ENCODE peak calls at places on chromosomes 11 and 22, in six cellular contexts. S, F, W, C, X and K are unnamed samples.

GRCh38 chr11:134652586-134653255 is 240.7 kb upstream of the B3GAT1 start:
- DNase-seq in S (no peak), F (no peak), W (no peak), C (no peak), X (no peak), K (no peak)

GRCh38 chr11:44899959-44900358 is 50.7 kb downstream of the TP53I11 start:
- DNase-seq in S (no peak), F (peak; percentile 78), W (peak; percentile 18), C (peak; percentile 41), X (peak; percentile 60), K (peak; percentile 66)

GRCh38 chr11:69909561-69910518 is 90.6 kb upstream of the FGF3 start:
- DNase-seq in S (no peak), F (no peak), W (no peak), C (peak; percentile 60), X (no peak), K (no peak)

GRCh38 chr11:204587-205109 is 2.6 kb downstream of the BET1L start:
- DNase-seq in S (no peak), F (no peak), W (no peak), C (no peak), X (no peak), K (no peak)

GRCh38 chr11:76588455-76589325 is 81.9 kb downstream of the LRRC32 start:
- DNase-seq in S (no peak), F (no peak), W (no peak), C (no peak), X (no peak), K (no peak)

GRCh38 chr11:68598816-68599653 is 85.3 kb upstream of the GAL start:
- DNase-seq in S (no peak), F (no peak), W (no peak), C (no peak), X (no peak), K (no peak)

GRCh38 chr11:18697581-18697980 is 998 bp upstream of the TMEM86A start:
- DNase-seq in S (no peak), F (no peak), W (no peak), C (no peak), X (no peak), K (no peak)

GRCh38 chr11:35735903-35736302 is 73.3 kb downstream of the TRIM44 start:
- DNase-seq in S (no peak), F (no peak), W (no peak), C (no peak), X (no peak), K (no peak)

GRCh38 chr22:50576070-50576469 is 2.2 kb downstream of the CPT1B start:
- DNase-seq in S (no peak), F (no peak), W (no peak), C (peak; percentile 20), X (peak; percentile 56), K (no peak)